ENCODE peak calls at places on chromosomes 5 and 9, in seven cellular contexts. One of them, this sample, is unnamed.

GRCh38 chr5:77355751-77356150 is 136.4 kb downstream of the WDR41 start:
- DNase-seq in ureter: no peak
- DNase-seq in GM20000: no peak
- DNase-seq in ACHN: no peak
- DNase-seq in DMS53: no peak
- DNase-seq in endodermal cell: no peak
- DNase-seq in kidney: no peak
- DNase-seq in this sample: no peak

GRCh38 chr9:5947912-5948311 is 57.2 kb downstream of the MLANA start:
- DNase-seq in DMS53: peak; percentile 40
- DNase-seq in ACHN: no peak
- DNase-seq in ureter: no peak
- DNase-seq in GM20000: no peak
- DNase-seq in endodermal cell: no peak
- DNase-seq in kidney: no peak
- DNase-seq in this sample: no peak

GRCh38 chr9:111621895-111622480 is 9.1 kb upstream of the DNAJC25 start:
- DNase-seq in DMS53: peak; percentile 41
- DNase-seq in GM20000: peak; percentile 68
- DNase-seq in ACHN: peak; percentile 43
- DNase-seq in kidney: no peak
- DNase-seq in endodermal cell: peak; percentile 68
- DNase-seq in ureter: no peak
- DNase-seq in this sample: no peak

GRCh38 chr5:180825768-180826525 is 23.3 kb upstream of the MGAT1 start:
- DNase-seq in ureter: peak; percentile 85
- DNase-seq in GM20000: no peak
- DNase-seq in kidney: no peak
- DNase-seq in endodermal cell: no peak
- DNase-seq in DMS53: peak; percentile 26
- DNase-seq in ACHN: peak; percentile 80
- DNase-seq in this sample: no peak

GRCh38 chr5:58499231-58499630 is 8.0 kb downstream of the GAPT start:
- DNase-seq in DMS53: no peak
- DNase-seq in endodermal cell: no peak
- DNase-seq in GM20000: no peak
- DNase-seq in kidney: no peak
- DNase-seq in ACHN: no peak
- DNase-seq in ureter: no peak
- DNase-seq in this sample: no peak

GRCh38 chr5:142925795-142926194 is 155.6 kb downstream of the ARHGAP26 start:
- DNase-seq in GM20000: no peak
- DNase-seq in kidney: no peak
- DNase-seq in DMS53: no peak
- DNase-seq in endodermal cell: no peak
- DNase-seq in ACHN: no peak
- DNase-seq in ureter: no peak
- DNase-seq in this sample: no peak

GRCh38 chr5:160492565-160492964 is 70.9 kb downstream of the PTTG1 start:
- DNase-seq in endodermal cell: no peak
- DNase-seq in GM20000: no peak
- DNase-seq in kidney: no peak
- DNase-seq in ACHN: no peak
- DNase-seq in DMS53: no peak
- DNase-seq in ureter: no peak
- DNase-seq in this sample: no peak

GRCh38 chr5:110477923-110478322 is 248.5 kb downstream of the TMEM232 start:
- DNase-seq in ureter: no peak
- DNase-seq in DMS53: no peak
- DNase-seq in GM20000: no peak
- DNase-seq in ACHN: no peak
- DNase-seq in endodermal cell: no peak
- DNase-seq in kidney: no peak
- DNase-seq in this sample: no peak

GRCh38 chr9:130147910-130148309 is 24.3 kb upstream of the NCS1 start:
- DNase-seq in GM20000: no peak
- DNase-seq in DMS53: no peak
- DNase-seq in ACHN: no peak
- DNase-seq in endodermal cell: no peak
- DNase-seq in ureter: no peak
- DNase-seq in kidney: no peak
- DNase-seq in this sample: no peak

GRCh38 chr9:133367778-133368177 is 8.1 kb downstream of the SURF4 start:
- DNase-seq in DMS53: no peak
- DNase-seq in ureter: no peak
- DNase-seq in endodermal cell: no peak
- DNase-seq in GM20000: no peak
- DNase-seq in kidney: no peak
- DNase-seq in ACHN: no peak
- DNase-seq in this sample: no peak

GRCh38 chr5:78647411-78647818 is 1.2 kb downstream of the LHFPL2 start:
- DNase-seq in kidney: no peak
- DNase-seq in endodermal cell: peak; percentile 68
- DNase-seq in DMS53: peak; percentile 61
- DNase-seq in ureter: no peak
- DNase-seq in ACHN: peak; percentile 22
- DNase-seq in GM20000: peak; percentile 53
- DNase-seq in this sample: no peak

GRCh38 chr9:91047529-91047928 is 245.9 kb downstream of the SYK start:
- DNase-seq in DMS53: no peak
- DNase-seq in endodermal cell: no peak
- DNase-seq in ACHN: no peak
- DNase-seq in kidney: no peak
- DNase-seq in GM20000: no peak
- DNase-seq in ureter: no peak
- DNase-seq in this sample: no peak

GRCh38 chr5:98816574-98817222 is 43.2 kb downstream of the RGMB start:
- DNase-seq in ureter: no peak
- DNase-seq in ACHN: no peak
- DNase-seq in DMS53: peak; percentile 82
- DNase-seq in GM20000: no peak
- DNase-seq in endodermal cell: no peak
- DNase-seq in kidney: no peak
- DNase-seq in this sample: no peak

This sample was measured in HL-60.